ENCODE peak calls at places on chromosomes 12 and 14, in four cellular contexts. F is tibial artery, Z is GM12865, E is GM06990. J is an unnamed sample.

GRCh38 chr14:89673499-89674225 is 256.6 kb upstream of the FOXN3 start:
- DNase-seq in F (no peak), Z (no peak), E (no peak), J (peak)

GRCh38 chr14:33943484-33943883 is 7.4 kb downstream of the EGLN3 start:
- DNase-seq in F (no peak), Z (no peak), E (no peak), J (no peak)

GRCh38 chr12:65168606-65169310 is 625 bp upstream of the LEMD3 start:
- DNase-seq in F (no peak), Z (peak), E (no peak), J (no peak)

GRCh38 chr12:252634-253033 is 10.0 kb downstream of the SLC6A13 start:
- DNase-seq in F (no peak), Z (no peak), E (no peak), J (peak)

GRCh38 chr14:51147183-51147582 is 52.3 kb upstream of the TRIM9 start:
- DNase-seq in F (no peak), Z (no peak), E (no peak), J (no peak)

GRCh38 chr12:47910486-47910885 is 5.7 kb upstream of the VDR start:
- DNase-seq in F (peak), Z (no peak), E (no peak), J (no peak)

GRCh38 chr12:124737040-124737419 is 126.6 kb downstream of the SCARB1 start:
- DNase-seq in F (no peak), Z (no peak), E (no peak), J (no peak)

GRCh38 chr12:89949457-89950195 is 241.0 kb upstream of the ATP2B1 start:
- DNase-seq in F (no peak), Z (peak), E (peak), J (peak)

GRCh38 chr14:89344871-89345270 is 72.2 kb downstream of the FOXN3 start:
- DNase-seq in F (no peak), Z (no peak), E (no peak), J (no peak)

GRCh38 chr14:88613552-88614010 is 50.7 kb downstream of the ZC3H14 start:
- DNase-seq in F (no peak), Z (peak), E (no peak), J (peak)

GRCh38 chr12:92951006-92951405 is 21.9 kb upstream of the EEA1 start:
- DNase-seq in F (no peak), Z (no peak), E (no peak), J (no peak)

GRCh38 chr14:26132061-26132460 is 465.8 kb downstream of the NOVA1 start:
- DNase-seq in F (no peak), Z (no peak), E (no peak), J (no peak)

GRCh38 chr12:125013816-125014442 is 20.5 kb downstream of the BRI3BP start:
- DNase-seq in F (no peak), Z (no peak), E (no peak), J (no peak)

GRCh38 chr14:38882533-38882932 is 220.5 kb downstream of the SEC23A start:
- DNase-seq in F (no peak), Z (no peak), E (no peak), J (no peak)

GRCh38 chr14:55136868-55137785 is 8.1 kb downstream of the LGALS3 start:
- DNase-seq in F (peak), Z (no peak), E (no peak), J (no peak)

GRCh38 chr14:49951946-49952345 is 59.1 kb downstream of the ARF6 start:
- DNase-seq in F (no peak), Z (no peak), E (no peak), J (no peak)

GRCh38 chr12:121214171-121214777 is 4.3 kb downstream of the P2RX4 start:
- DNase-seq in F (no peak), Z (peak), E (no peak), J (peak)

GRCh38 chr12:10140001-10140400 is 10.0 kb upstream of the CLEC7A start:
- DNase-seq in F (no peak), Z (peak), E (peak), J (peak)

GRCh38 chr14:96146131-96146771 is 58.4 kb upstream of the BDKRB2 start:
- DNase-seq in F (no peak), Z (no peak), E (no peak), J (no peak)

GRCh38 chr12:98211914-98212695 is 303.3 kb upstream of the TMPO start:
- DNase-seq in F (no peak), Z (no peak), E (no peak), J (no peak)

GRCh38 chr14:63504628-63505027 is 38.5 kb downstream of the PPP2R5E start:
- DNase-seq in F (no peak), Z (no peak), E (no peak), J (no peak)

GRCh38 chr12:40152783-40153383 is 47.0 kb upstream of the SLC2A13 start:
- DNase-seq in F (no peak), Z (peak), E (no peak), J (peak)

DNA sequence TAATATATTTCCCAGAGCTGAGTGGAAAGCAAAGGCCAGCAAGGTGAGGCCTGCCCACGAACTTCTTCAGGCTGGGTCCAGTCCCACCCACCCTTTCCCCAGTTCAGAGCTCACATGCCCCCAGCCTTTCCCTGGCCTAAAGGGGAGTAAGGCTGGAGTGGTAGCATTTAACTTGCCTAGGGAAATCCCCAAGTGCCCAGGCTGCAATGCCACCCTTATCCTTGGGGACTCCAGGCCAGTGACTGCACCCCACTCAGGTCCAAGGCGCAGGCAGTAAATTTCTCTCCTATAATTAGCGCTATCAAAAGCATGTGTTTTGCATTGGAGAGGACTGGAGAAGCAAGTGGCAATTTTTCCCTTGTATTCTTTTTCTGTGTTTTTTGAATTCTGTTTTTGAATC is 3.7 kb upstream of the HOXC6 start:
- DNase-seq in F (no peak), Z (no peak), E (no peak), J (no peak)
- H3K4me3 ChIP-seq in F (peak), Z (no peak), E (no peak), J (no peak)

GRCh38 chr12:132593938-132594358 is 16.4 kb downstream of the LRCOL1 start:
- DNase-seq in F (peak), Z (peak), E (peak), J (peak)

GRCh38 chr12:132592261-132592970 is 18.0 kb downstream of the LRCOL1 start:
- DNase-seq in F (no peak), Z (no peak), E (no peak), J (no peak)

GRCh38 chr12:132595183-132595582 is 15.2 kb downstream of the LRCOL1 start:
- DNase-seq in F (no peak), Z (no peak), E (no peak), J (no peak)

GRCh38 chr12:132593071-132593470 is 17.3 kb downstream of the LRCOL1 start:
- DNase-seq in F (no peak), Z (no peak), E (no peak), J (no peak)

DNA sequence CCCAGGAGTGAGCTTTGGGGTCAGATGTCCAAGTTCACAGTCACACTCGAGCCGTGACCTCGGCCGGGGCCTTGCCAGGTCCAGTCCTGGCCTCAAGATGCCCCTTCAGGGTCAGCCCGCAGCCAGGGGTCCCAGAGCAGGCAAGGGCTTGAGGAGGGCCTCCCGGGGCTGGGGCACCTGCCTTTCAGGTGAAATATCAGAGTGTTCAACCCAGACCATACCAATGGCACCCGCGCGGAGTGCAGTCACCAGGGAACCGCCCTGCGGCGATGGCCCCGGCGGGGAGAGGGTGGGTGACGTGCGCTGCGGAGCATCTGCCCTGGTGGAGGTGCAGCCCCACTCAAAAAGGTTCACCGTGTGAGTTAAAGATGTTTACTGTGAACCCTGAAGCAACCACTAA is 16.9 kb downstream of the LRCOL1 start:
- DNase-seq in F (no peak), Z (no peak), E (no peak), J (no peak)
- H3K4me3 ChIP-seq in F (no peak), Z (no peak), E (no peak), J (no peak)

GRCh38 chr14:22821193-22822016 is 6.2 kb upstream of the SLC7A7 start:
- DNase-seq in F (no peak), Z (no peak), E (no peak), J (peak)
- H3K4me3 ChIP-seq in F (no peak), Z (no peak), E (no peak), J (no peak)

GRCh38 chr12:53279888-53280498 is 11.9 kb downstream of the ESPL1 start:
- DNase-seq in F (no peak), Z (no peak), E (no peak), J (no peak)
- H3K4me3 ChIP-seq in F (no peak), Z (no peak), E (no peak), J (no peak)

DNA sequence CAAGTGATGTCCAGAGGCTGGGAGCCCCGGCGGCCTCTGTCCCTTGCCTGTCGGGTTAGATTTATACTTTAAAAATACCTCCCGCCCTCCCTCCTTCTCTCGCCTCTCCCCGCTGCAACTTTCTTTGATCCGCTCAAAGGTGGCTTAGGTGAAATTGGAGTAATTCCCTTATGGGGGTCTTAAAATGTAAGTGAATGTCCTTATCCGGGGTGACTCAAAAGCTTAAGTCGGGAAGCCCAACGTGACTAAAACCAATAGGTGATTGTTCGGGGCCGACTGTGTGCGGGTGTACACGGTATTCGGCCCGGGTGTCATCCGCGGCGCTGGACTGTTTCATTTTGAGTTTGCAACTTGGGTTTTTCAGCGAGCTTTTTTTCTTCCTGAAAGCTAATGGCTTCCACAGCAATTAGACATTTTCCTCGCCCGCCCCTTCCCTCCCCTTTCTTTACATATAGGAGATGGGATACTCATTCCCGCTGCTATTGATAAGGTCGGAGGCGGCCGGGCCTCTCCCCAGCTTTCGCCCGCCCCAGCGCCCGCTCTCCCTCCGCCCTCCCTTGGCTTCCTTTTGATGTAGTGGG is 2.0 kb upstream of the CCND2 start:
- DNase-seq in F (no peak), Z (peak), E (peak), J (no peak)
- H3K4me3 ChIP-seq in F (peak), Z (peak), E (peak), J (peak)